ENCODE peak calls at places on chromosomes 2 and 18, in four cellular contexts. One of them, this sample, is unnamed.

GRCh38 chr2:60439219-60439974 is 114.1 kb downstream of the BCL11A start:
- DNase-seq in K562: peak
- DNase-seq in HepG2: no peak
- DNase-seq in H1: no peak
- DNase-seq in this sample: no peak

GRCh38 chr18:42052137-42052708 is 97.2 kb downstream of the PIK3C3 start:
- DNase-seq in K562: no peak
- DNase-seq in HepG2: no peak
- DNase-seq in H1: no peak
- DNase-seq in this sample: no peak

GRCh38 chr2:241133436-241133820 is 15.8 kb downstream of the PASK start:
- DNase-seq in K562: no peak
- DNase-seq in HepG2: no peak
- DNase-seq in H1: no peak
- DNase-seq in this sample: no peak

GRCh38 chr2:66888791-66889631 is 454.1 kb downstream of the MEIS1 start:
- DNase-seq in K562: no peak
- DNase-seq in HepG2: no peak
- DNase-seq in H1: no peak
- DNase-seq in this sample: no peak

GRCh38 chr2:119352357-119352756 is 14.3 kb downstream of the C2orf76 start:
- DNase-seq in K562: no peak
- DNase-seq in HepG2: no peak
- DNase-seq in H1: no peak
- DNase-seq in this sample: no peak

GRCh38 chr18:46174317-46175039 is 70.3 kb downstream of the HAUS1 start:
- DNase-seq in K562: peak
- DNase-seq in HepG2: no peak
- DNase-seq in H1: peak
- DNase-seq in this sample: no peak

GRCh38 chr2:66014450-66014849 is 420.5 kb upstream of the MEIS1 start:
- DNase-seq in K562: no peak
- DNase-seq in HepG2: no peak
- DNase-seq in H1: no peak
- DNase-seq in this sample: no peak

GRCh38 chr2:58972737-58973136 is 731.6 kb upstream of the FANCL start:
- DNase-seq in K562: no peak
- DNase-seq in HepG2: no peak
- DNase-seq in H1: no peak
- DNase-seq in this sample: no peak

GRCh38 chr18:8839285-8839684 is 133.9 kb downstream of the MTCL1 start:
- DNase-seq in K562: no peak
- DNase-seq in HepG2: no peak
- DNase-seq in H1: no peak
- DNase-seq in this sample: no peak

GRCh38 chr2:237304763-237305514 is 109.0 kb downstream of the COL6A3 start:
- DNase-seq in K562: no peak
- DNase-seq in HepG2: no peak
- DNase-seq in H1: no peak
- DNase-seq in this sample: no peak

GRCh38 chr2:42010743-42011298 is 37.0 kb upstream of the PKDCC start:
- DNase-seq in K562: no peak
- DNase-seq in HepG2: no peak
- DNase-seq in H1: no peak
- DNase-seq in this sample: no peak

GRCh38 chr2:42012137-42012536 is 35.7 kb upstream of the PKDCC start:
- DNase-seq in K562: no peak
- DNase-seq in HepG2: no peak
- DNase-seq in H1: no peak
- DNase-seq in this sample: no peak

GRCh38 chr2:42009657-42010580 is 37.9 kb upstream of the PKDCC start:
- DNase-seq in K562: no peak
- DNase-seq in HepG2: no peak
- DNase-seq in H1: no peak
- DNase-seq in this sample: no peak

GRCh38 chr2:42007596-42007995 is 40.2 kb upstream of the PKDCC start:
- DNase-seq in K562: no peak
- DNase-seq in HepG2: no peak
- DNase-seq in H1: no peak
- DNase-seq in this sample: no peak

DNA sequence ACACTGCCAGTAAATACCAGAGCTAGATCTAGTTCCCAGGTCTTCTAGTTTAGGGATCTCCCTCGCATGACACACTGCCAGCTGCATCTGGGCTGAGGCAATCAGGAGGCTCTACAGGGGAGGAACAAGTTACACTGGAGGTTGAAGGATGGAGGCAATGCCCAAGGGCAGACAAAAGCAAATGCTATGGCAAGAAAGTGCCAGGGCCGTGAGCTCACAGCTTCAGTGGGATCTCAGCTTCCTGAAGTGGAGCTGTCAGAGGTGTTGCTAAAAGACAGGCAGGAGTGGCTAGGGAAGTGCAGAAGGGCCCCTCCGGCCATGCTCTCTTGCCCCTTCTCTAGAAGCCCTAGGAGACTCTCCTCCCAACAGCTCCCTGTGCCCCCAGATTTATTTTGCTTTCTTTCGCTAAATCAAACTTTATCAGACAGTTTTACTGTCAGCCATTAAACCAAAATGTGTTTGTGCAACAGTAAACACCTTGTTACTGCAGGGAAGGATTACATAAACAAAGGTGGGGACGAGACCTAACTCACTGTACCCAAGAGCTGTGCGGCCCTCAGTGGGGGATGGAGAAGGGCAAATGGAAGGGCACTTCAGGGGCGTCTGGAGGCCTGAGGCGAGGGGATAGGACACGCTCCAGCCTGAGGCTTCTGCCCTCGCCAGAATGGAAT is 39.4 kb upstream of the PKDCC start:
- DNase-seq in K562: no peak
- DNase-seq in HepG2: no peak
- DNase-seq in H1: no peak
- DNase-seq in this sample: no peak
- TF ChIP-seq RNF2 in K562: no peak
- TF ChIP-seq RNF2 in HepG2: no peak
- TF ChIP-seq RNF2 in H1: no peak
- TF ChIP-seq RNF2 in this sample: no peak

GRCh38 chr2:11495844-11496271 is 29.9 kb upstream of the E2F6 start:
- DNase-seq in K562: no peak
- DNase-seq in HepG2: no peak
- DNase-seq in H1: no peak
- DNase-seq in this sample: no peak
- TF ChIP-seq RNF2 in K562: no peak
- TF ChIP-seq RNF2 in HepG2: no peak
- TF ChIP-seq RNF2 in H1: no peak
- TF ChIP-seq RNF2 in this sample: no peak

GRCh38 chr2:207149253-207150213 is 16.2 kb downstream of the KLF7 start:
- DNase-seq in K562: no peak
- DNase-seq in HepG2: no peak
- DNase-seq in H1: no peak
- DNase-seq in this sample: no peak
- TF ChIP-seq RNF2 in K562: no peak
- TF ChIP-seq RNF2 in HepG2: no peak
- TF ChIP-seq RNF2 in H1: no peak
- TF ChIP-seq RNF2 in this sample: no peak

DNA sequence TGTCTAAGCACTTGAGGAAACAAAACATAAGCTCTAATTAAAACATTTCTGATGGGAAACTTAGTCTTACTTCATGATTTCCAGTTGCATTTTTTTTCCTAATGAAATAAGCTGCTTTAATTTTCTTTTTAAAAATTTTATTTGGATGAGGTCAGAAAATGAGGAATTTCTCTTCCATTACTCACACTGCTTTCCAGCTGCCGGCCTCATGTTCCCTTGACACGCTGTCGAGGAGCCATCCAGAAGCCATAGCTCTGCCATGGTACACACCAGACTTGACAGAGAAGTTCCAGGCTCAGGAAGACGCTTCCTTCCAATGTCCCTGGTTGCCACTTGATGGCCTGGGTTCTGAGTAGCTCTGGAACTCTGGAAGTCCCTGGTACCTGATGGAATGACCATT is 12.1 kb upstream of the MAPRE2 start:
- DNase-seq in K562: no peak
- DNase-seq in HepG2: no peak
- DNase-seq in H1: no peak
- DNase-seq in this sample: no peak
- TF ChIP-seq RNF2 in K562: no peak
- TF ChIP-seq RNF2 in HepG2: no peak
- TF ChIP-seq RNF2 in H1: no peak
- TF ChIP-seq RNF2 in this sample: no peak

DNA sequence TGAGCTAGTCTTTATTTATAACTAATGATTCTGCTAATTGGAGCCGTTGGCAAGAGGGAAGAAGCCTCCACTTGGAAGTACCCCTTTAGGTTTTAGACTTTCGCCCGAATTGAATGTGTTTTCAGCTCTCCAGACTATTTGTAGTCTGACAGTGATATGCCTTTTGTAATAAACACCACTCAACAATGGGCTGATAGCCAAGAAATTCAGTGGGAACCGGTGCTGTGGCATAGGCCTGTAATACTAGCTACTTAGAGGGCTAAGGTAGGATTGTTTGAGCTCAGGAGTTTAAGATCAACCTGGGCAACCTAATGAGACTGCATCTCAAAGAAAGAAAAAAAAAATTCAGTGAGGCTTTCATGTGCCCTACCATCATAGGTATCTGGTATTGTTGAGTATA is 13.6 kb upstream of the ZSCAN30 start:
- DNase-seq in K562: no peak
- DNase-seq in HepG2: no peak
- DNase-seq in H1: no peak
- DNase-seq in this sample: no peak
- TF ChIP-seq RNF2 in K562: no peak
- TF ChIP-seq RNF2 in HepG2: no peak
- TF ChIP-seq RNF2 in H1: no peak
- TF ChIP-seq RNF2 in this sample: no peak

DNA sequence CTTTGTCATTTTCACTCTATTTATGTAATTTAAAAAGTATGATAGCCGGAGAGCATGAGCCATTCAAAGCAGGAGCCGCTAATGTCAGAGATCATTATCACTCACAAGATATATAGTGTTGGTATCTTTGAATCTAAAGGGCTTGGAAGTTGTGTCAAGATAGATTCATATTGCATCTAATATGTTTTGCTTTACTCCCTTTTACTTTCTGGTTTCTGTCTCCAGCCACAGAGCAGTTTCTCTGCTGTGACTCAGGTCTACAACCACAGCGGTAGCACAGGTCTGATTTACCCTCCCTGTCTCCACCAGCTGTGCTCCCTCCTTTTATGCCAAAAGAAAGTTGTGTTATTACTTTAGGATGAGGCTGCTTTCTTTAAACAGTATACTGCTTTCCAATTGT is 424.0 kb downstream of the ARHGAP15 start:
- DNase-seq in K562: no peak
- DNase-seq in HepG2: no peak
- DNase-seq in H1: no peak
- DNase-seq in this sample: no peak
- TF ChIP-seq RNF2 in K562: no peak
- TF ChIP-seq RNF2 in HepG2: no peak
- TF ChIP-seq RNF2 in H1: no peak
- TF ChIP-seq RNF2 in this sample: no peak

DNA sequence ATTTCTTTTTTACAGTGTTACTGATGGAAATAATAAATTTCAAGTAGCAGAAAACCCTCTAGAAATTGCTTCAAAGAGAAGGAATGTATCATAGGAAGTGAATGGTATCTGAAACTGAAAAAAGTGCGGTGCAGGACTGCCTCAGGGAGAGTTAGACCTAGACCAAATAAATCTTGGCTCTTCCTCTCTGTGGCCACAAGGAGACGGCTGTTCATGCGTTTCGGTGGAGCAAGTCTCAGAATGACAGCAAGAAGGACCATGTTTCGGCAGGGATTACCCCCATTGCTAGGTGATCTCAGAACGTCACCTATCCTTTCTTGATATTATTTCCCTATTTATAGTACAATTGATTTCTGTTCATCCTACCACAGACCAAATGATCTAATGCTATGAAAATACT is 522.3 kb downstream of the SOX11 start:
- DNase-seq in K562: no peak
- DNase-seq in HepG2: no peak
- DNase-seq in H1: no peak
- DNase-seq in this sample: peak
- TF ChIP-seq RNF2 in K562: no peak
- TF ChIP-seq RNF2 in HepG2: no peak
- TF ChIP-seq RNF2 in H1: no peak
- TF ChIP-seq RNF2 in this sample: no peak

DNA sequence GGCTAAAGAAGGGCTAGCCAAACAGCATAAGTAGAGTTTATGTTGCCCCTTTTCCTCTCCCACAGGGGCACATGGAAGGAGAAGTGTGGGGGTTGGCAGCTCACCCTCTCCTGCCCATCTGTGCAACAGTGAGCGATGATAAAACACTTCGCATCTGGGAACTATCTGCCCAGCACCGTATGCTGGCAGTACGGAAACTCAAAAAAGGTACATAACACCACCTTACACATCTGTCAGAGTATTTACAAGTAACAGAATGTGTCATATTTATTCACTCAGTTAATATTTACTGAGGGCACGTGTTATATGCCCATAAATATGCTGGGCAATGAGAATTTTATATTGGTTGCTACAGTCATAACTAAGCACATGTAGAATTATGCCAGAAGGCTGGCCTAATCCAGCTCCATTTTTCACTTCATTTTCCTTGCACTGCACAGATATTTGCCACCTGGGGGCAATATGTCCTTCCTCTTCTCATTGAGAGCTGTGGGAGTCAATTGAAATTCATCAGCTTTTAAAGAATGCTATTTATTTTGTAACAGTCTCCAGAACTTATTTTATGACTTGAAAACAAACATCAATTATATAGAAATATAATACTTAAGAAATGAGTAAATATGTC is 150.6 kb downstream of the RTN4 start:
- DNase-seq in K562: no peak
- DNase-seq in HepG2: peak
- DNase-seq in H1: no peak
- DNase-seq in this sample: peak
- TF ChIP-seq RNF2 in K562: no peak
- TF ChIP-seq RNF2 in HepG2: no peak
- TF ChIP-seq RNF2 in H1: no peak
- TF ChIP-seq RNF2 in this sample: no peak

DNA sequence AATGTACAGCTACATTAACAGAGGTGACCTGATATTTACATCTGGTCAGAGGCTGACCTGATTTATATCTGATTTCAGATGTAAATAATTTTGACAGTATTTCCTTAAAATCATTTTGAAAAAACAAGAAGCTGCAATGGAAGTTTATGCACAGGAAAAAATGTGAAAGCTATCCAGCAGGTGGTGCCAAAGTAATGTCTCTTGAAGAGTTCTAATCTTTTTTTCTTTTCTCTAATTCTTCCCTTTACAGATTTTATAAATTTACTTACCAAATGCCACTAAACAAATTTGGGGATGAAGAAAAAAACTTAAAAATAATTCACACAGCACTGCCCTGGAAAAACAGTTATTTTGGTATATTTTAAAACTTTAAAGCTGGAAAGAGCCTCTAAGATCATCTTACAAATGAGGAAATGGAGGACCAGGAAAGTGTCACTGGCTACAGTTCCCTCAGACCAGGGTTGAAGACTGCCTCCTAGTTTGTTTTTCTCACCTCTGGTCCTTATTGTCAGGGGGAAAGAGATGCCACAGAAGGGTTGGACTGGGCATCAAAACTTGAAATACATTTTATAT is 16.4 kb upstream of the FBLN7 start:
- DNase-seq in K562: no peak
- DNase-seq in HepG2: peak
- DNase-seq in H1: no peak
- DNase-seq in this sample: peak
- TF ChIP-seq RNF2 in K562: no peak
- TF ChIP-seq RNF2 in HepG2: no peak
- TF ChIP-seq RNF2 in H1: no peak
- TF ChIP-seq RNF2 in this sample: no peak

This sample was measured in A549.